ENCODE peak calls at places on chromosomes 13 and 19, in five cellular contexts. D is GM06990; Q is NCI-H2029 treated with DMSO at 0.1 percent for 48 hours; T is activated CD8-positive, alpha-beta memory T cell treated with anti-CD3 and anti-CD28 coated beads for 4 hours; F is heart right ventricle. X is an unnamed sample.

GRCh38 chr19:6828698-6829633 is 56.5 kb downstream of the VAV1 start:
- DNase-seq in T (no peak), D (peak; percentile 73), F (no peak), Q (peak; percentile 81), X (peak; percentile 97)

GRCh38 chr13:109235901-109236300 is 550.5 kb downstream of the IRS2 start:
- DNase-seq in Q (no peak), T (no peak), F (no peak), D (no peak), X (no peak)

GRCh38 chr13:30191491-30192100 is 115.8 kb downstream of the KATNAL1 start:
- DNase-seq in F (no peak), Q (no peak), T (no peak), D (no peak), X (no peak)

GRCh38 chr13:81781471-81781870 is 1440.5 kb upstream of the SPRY2 start:
- DNase-seq in Q (no peak), D (no peak), T (no peak), F (no peak), X (no peak)

GRCh38 chr13:77124423-77124822 is 97.5 kb upstream of the FBXL3 start:
- DNase-seq in T (no peak), D (no peak), Q (no peak), F (no peak), X (no peak)

GRCh38 chr13:107883561-107884175 is 331.7 kb downstream of the LIG4 start:
- DNase-seq in F (no peak), Q (no peak), D (no peak), T (no peak), X (no peak)

GRCh38 chr19:45638930-45639729 is at the start of gene EML2:
- DNase-seq in T (peak; percentile 13), F (peak; percentile 55), Q (no peak), D (peak; percentile 71), X (peak; percentile 95)

GRCh38 chr13:57631607-57632275 is at the start of gene PCDH17:
- DNase-seq in Q (no peak), F (peak; percentile 32), D (no peak), T (no peak), X (no peak)

GRCh38 chr13:108609353-108609752 is 20.1 kb upstream of the MYO16 start:
- DNase-seq in D (no peak), F (no peak), T (no peak), Q (no peak), X (no peak)

GRCh38 chr13:98761126-98761978 is 8.9 kb upstream of the SLC15A1 start:
- DNase-seq in D (no peak), F (no peak), T (no peak), Q (no peak), X (no peak)

GRCh38 chr13:100365678-100366077 is 222.9 kb downstream of the GGACT start:
- DNase-seq in D (no peak), Q (no peak), T (no peak), F (no peak), X (no peak)

GRCh38 chr19:43474986-43475705 is 9.7 kb upstream of the LYPD3 start:
- DNase-seq in T (peak; percentile 93), Q (peak; percentile 64), F (peak; percentile 97), D (peak; percentile 80), X (peak; percentile 98)

GRCh38 chr19:16001481-16002312 is 52.9 kb downstream of the OR10H4 start:
- DNase-seq in T (peak; percentile 10), D (peak; percentile 63), Q (peak; percentile 43), F (no peak), X (no peak)

X was measured in endodermal cell.